ENCODE peak calls at places on chromosomes 7 and 10, in four cellular contexts. O, U, A and X are unnamed samples.

GRCh38 chr10:125719173-125720001 is at the start of gene EDRF1:
- DNase-seq in O (peak), U (peak), A (peak), X (peak)

GRCh38 chr7:41323811-41324210 is 379.1 kb downstream of the INHBA start:
- DNase-seq in O (no peak), U (no peak), A (no peak), X (no peak)

GRCh38 chr7:140595468-140596147 is 45.0 kb downstream of the DENND2A start:
- DNase-seq in O (no peak), U (no peak), A (peak), X (no peak)

GRCh38 chr7:27184342-27185012 is 555 bp downstream of the HOXA11 start:
- DNase-seq in O (no peak), U (peak), A (peak), X (peak)

GRCh38 chr10:62010366-62010765 is 108.9 kb downstream of the ARID5B start:
- DNase-seq in O (no peak), U (no peak), A (no peak), X (no peak)

GRCh38 chr10:132111121-132111731 is 45.5 kb downstream of the JAKMIP3 start:
- DNase-seq in O (peak), U (no peak), A (peak), X (no peak)

GRCh38 chr10:18687706-18688105 is 28.5 kb downstream of the ARL5B start:
- DNase-seq in O (no peak), U (no peak), A (no peak), X (no peak)

GRCh38 chr7:140982508-140982907 is 32.2 kb downstream of the MRPS33 start:
- DNase-seq in O (no peak), U (no peak), A (no peak), X (no peak)

GRCh38 chr10:28947209-28947608 is 269.9 kb downstream of the BAMBI start:
- DNase-seq in O (no peak), U (peak), A (no peak), X (no peak)

GRCh38 chr7:57364933-57365710 is 84.9 kb upstream of the ZNF716 start:
- DNase-seq in O (no peak), U (no peak), A (no peak), X (no peak)

GRCh38 chr10:33163941-33164824 is 170.3 kb downstream of the NRP1 start:
- DNase-seq in O (no peak), U (no peak), A (no peak), X (no peak)

GRCh38 chr10:132509506-132510173 is 27.9 kb upstream of the INPP5A start:
- DNase-seq in O (no peak), U (no peak), A (peak), X (no peak)

GRCh38 chr7:30412810-30413504 is 65.6 kb downstream of the NOD1 start:
- DNase-seq in O (peak), U (no peak), A (no peak), X (peak)

GRCh38 chr10:84668186-84668763 is 339.9 kb downstream of the CCSER2 start:
- DNase-seq in O (no peak), U (no peak), A (no peak), X (no peak)

GRCh38 chr7:92835851-92836488 is 403 bp downstream of the CDK6 start:
- DNase-seq in O (peak), U (no peak), A (no peak), X (no peak)

GRCh38 chr7:73811760-73812168 is 19.0 kb upstream of the CLDN4 start:
- DNase-seq in O (peak), U (no peak), A (no peak), X (no peak)

GRCh38 chr10:24465899-24466615 is 257.1 kb downstream of the KIAA1217 start:
- DNase-seq in O (peak), U (no peak), A (no peak), X (no peak)

GRCh38 chr7:48421357-48421756 is 250.1 kb downstream of the ABCA13 start:
- DNase-seq in O (no peak), U (no peak), A (no peak), X (no peak)

GRCh38 chr10:65341323-65341922 is 1584.4 kb upstream of the LRRTM3 start:
- DNase-seq in O (peak), U (no peak), A (no peak), X (peak)

GRCh38 chr10:130021373-130021950 is 57.4 kb upstream of the EBF3 start:
- DNase-seq in O (no peak), U (no peak), A (no peak), X (no peak)

GRCh38 chr10:124300735-124301134 is 118.0 kb downstream of the OAT start:
- DNase-seq in O (no peak), U (no peak), A (no peak), X (no peak)

GRCh38 chr10:124300224-124300623 is 118.5 kb downstream of the OAT start:
- DNase-seq in O (no peak), U (no peak), A (no peak), X (no peak)

GRCh38 chr10:124296813-124297788 is 121.6 kb downstream of the OAT start:
- DNase-seq in O (no peak), U (no peak), A (peak), X (peak)

GRCh38 chr10:124299726-124300125 is 119.0 kb downstream of the OAT start:
- DNase-seq in O (no peak), U (no peak), A (peak), X (peak)

GRCh38 chr10:124298891-124299290 is 119.8 kb downstream of the OAT start:
- DNase-seq in O (no peak), U (no peak), A (peak), X (no peak)
- TF ChIP-seq CTCF in O (no peak), U (no peak), A (no peak), X (no peak)

GRCh38 chr7:94907420-94908203 is at the start of gene PPP1R9A:
- DNase-seq in O (peak), U (no peak), A (peak), X (no peak)
- TF ChIP-seq POLR2A in O (peak), U (no peak), A (no peak), X (no peak)

GRCh38 chr7:55133630-55134392 is 115.0 kb downstream of the EGFR start:
- DNase-seq in O (no peak), U (no peak), A (no peak), X (peak)
- TF ChIP-seq CTCF in O (no peak), U (no peak), A (no peak), X (no peak)

GRCh38 chr7:155308330-155309020 is 10.8 kb downstream of the INSIG1 start:
- DNase-seq in O (no peak), U (no peak), A (no peak), X (no peak)

GRCh38 chr7:155312653-155313052 is 15.0 kb downstream of the INSIG1 start:
- DNase-seq in O (no peak), U (no peak), A (no peak), X (no peak)

GRCh38 chr7:155309021-155309338 is 11.3 kb downstream of the INSIG1 start:
- DNase-seq in O (no peak), U (no peak), A (no peak), X (no peak)

GRCh38 chr7:155312108-155312507 is 14.4 kb downstream of the INSIG1 start:
- DNase-seq in O (no peak), U (no peak), A (no peak), X (no peak)

DNA sequence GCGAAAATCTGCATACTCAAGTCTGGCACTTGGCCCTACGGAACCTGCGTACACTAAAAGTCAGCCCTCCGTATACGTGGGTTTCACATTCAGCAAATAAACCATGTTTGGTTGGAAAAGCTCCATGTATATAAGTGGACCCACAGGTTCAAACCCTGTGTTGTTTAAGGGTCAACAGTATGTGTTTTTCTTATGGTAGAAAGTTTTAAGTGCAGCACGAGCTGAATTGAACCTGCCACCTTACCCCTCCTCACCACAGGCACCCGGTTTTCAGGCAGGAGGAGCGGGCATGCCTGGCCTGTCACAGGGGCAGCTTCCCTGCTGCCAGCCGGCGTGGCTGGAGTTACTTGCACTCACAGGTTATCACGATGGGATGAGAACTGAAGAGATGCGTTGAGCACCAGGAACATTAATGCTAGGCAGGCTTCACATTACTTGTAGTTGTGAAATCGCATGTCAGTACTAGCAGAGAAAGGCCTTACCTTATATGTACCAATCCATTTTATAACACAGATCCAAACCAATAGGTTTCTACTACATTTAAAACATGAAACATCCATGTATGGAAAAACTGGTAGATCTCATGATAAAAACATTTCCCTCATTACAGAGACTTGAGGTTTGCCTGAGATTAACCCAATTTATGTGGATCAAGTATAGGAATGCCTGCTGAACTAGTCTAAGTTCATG is 12.9 kb downstream of the INSIG1 start:
- DNase-seq in O (no peak), U (no peak), A (no peak), X (no peak)
- TF ChIP-seq POLR2A in O (no peak), U (no peak), A (no peak), X (no peak)

DNA sequence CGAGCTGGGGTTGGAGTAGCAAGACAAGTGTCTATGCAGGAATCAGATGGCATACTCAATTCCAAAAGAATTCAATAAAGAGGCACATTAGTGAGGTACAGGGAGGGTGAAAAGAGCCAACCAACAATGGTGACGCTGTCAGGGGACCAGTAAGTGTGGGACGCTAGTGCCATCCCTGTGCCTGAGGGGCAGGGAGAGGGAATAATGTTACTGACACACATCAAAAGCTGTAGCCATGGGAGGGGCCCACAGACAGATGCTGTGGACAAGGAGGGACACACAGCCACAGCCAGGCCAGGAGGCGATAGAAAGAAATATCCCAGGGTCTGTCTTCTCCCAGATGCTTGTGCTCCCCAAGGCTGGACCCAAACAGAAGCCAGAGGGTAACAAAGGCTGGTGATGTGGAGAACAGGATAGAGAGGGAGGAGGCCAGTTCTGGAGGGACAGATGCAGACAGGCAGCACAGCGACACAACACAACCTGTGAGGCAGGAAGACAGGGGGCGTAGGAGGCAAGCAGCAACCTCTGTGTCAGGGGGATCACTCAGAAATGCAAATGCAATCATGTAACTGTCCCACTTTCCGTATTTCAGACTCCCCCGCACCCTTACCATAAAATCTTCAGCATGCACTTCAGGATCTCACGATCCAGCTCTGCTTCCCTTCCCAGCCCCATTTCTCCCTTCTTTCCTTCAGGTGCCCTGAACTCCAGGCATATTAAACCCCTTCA is 240.5 kb upstream of the FZD8 start:
- DNase-seq in O (no peak), U (no peak), A (no peak), X (no peak)
- TF ChIP-seq CTCF in O (no peak), U (no peak), A (no peak), X (no peak)

GRCh38 chr10:80535671-80536360 is 1.9 kb upstream of the SH2D4B start:
- DNase-seq in O (peak), U (peak), A (peak), X (peak)
- TF ChIP-seq POLR2A in O (peak), U (no peak), A (no peak), X (no peak)

DNA sequence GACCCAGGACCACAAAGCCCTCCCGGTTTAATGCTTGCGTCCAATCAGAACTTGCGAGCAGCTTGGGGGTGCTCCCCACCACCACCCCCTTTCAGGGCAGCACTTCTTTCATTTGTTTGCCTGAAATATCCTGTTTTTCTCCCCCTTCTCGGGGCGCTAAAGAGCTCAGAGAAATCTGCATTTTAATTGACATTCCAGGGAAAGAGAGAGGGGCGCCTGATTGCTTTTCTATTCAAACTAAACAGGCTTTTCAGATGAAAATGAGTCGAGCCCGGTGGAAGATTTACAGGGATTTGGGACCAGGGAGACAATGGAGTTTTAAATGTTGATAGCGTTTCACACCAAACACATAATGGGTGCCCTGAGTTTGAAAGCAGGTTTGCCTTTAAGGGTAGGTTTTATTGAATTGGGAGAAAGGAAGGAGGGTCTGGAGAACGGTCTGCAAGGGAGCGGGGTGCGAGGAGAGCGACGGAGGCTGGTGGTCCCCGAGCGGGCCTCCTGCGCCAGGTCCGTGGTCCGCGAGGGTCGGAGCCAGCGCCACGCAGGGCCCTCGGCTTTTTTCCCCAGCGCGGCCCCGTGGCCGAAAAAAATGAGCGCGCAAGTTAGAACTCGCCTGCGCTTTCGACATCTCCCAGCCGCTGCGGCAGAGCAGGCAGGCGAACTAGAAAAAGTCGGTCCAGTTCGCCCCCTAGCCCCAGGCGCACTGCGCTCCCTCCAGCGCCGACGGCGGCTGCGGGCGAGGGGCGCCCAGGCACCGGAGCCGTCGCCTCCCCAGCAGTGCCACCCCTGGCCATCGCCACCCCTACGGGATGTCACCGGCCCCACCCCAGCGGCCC is 1.4 kb downstream of the FGFR2 start:
- DNase-seq in O (peak), U (peak), A (peak), X (peak)
- TF ChIP-seq CTCF in O (peak), U (no peak), A (no peak), X (no peak)

GRCh38 chr7:102874966-102875365 is 37.8 kb upstream of the LRRC17 start:
- DNase-seq in O (no peak), U (no peak), A (no peak), X (no peak)

GRCh38 chr7:102874166-102874829 is 38.5 kb upstream of the LRRC17 start:
- DNase-seq in O (no peak), U (no peak), A (no peak), X (no peak)

GRCh38 chr7:102873470-102874165 is 39.2 kb upstream of the LRRC17 start:
- DNase-seq in O (no peak), U (no peak), A (no peak), X (no peak)

GRCh38 chr7:102872460-102872859 is 40.3 kb upstream of the LRRC17 start:
- DNase-seq in O (no peak), U (no peak), A (no peak), X (no peak)

GRCh38 chr7:102875700-102876192 is 37.1 kb upstream of the LRRC17 start:
- DNase-seq in O (no peak), U (no peak), A (no peak), X (no peak)
- TF ChIP-seq POLR2A in O (no peak), U (no peak), A (no peak), X (no peak)

DNA sequence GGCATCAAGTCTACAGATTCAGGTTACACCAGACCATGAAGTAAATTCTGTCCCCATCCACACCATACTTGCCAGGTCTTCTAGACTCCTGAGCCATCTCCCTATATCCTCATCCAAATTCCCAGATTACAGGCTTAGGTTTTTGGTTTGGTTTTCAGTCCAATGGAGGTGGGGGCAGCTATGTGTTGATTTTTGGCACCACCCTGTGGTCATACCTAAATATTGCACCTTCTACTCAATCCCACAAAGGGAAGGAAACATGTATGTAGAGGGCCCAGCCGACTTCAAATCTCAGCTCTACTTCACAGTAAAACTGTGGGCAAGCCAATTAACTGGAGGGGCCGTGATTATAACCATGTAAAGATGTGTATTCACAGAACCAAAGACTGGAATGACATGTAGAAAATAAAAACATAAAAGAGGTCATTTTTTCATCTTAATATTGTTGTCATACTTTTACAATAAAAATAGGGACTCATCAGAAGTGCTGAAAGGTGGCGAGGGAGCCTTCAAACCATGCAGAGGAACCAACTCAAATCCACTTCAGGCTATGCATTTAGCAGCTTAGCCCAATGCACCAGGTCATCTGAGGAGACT is 19.8 kb downstream of the ERCC6 start:
- DNase-seq in O (peak), U (no peak), A (no peak), X (no peak)
- TF ChIP-seq CTCF in O (peak), U (peak), A (peak), X (no peak)

DNA sequence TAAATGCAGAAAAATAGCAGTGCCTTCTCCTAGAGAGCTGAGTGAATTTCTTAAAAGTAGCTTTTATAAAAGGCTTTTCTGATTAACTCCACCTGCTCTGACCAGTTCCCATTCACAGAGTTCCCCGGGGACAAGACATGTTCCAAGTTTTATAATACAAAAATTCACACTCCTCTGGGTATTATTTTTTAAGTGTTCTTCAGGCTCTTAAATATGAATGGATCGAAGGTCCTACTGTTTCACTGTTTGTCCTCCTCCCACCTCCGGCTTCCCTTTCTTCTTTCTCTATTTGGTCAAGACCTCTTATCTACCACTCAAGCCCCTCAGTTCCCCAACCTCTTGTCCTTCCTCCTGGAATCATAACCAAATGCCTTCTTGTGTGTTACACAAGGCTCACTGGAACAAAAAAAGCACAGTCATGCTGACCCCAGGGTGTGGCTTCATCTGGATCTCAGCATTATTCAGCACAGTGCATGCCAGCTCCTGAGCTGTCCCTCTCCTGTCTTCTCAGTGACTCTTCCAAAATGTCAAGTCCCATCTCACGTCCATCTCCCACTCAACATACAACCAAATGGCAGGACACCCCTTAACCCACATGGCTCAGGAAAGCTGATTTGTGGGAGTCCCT is 222.4 kb downstream of the SORCS1 start:
- DNase-seq in O (no peak), U (peak), A (no peak), X (peak)
- TF ChIP-seq POLR2A in O (no peak), U (no peak), A (no peak), X (no peak)